ENCODE peak calls at places on chromosomes 16 and 17, in eight cellular contexts. S, J, N, E, O, D, B and T are unnamed samples.
A peak's percentile ranks its signal among the peaks of the same experiment; 100 is the strongest.

GRCh38 chr17:40035162-40035559 is 19.0 kb downstream of the MED24 start:
- DNase-seq in S (no peak), J (no peak), N (peak; percentile 85), E (no peak), O (no peak), D (no peak), B (no peak), T (peak; percentile 79)

GRCh38 chr16:85029413-85029794 is 1.8 kb downstream of the KIAA0513 start:
- DNase-seq in S (no peak), J (peak; percentile 85), N (no peak), E (no peak), O (no peak), D (peak; percentile 87), B (no peak), T (no peak)

GRCh38 chr17:41689497-41690299 is 1.0 kb downstream of the EIF1 start:
- DNase-seq in S (peak; percentile 43), J (peak; percentile 74), N (peak; percentile 63), E (peak; percentile 86), O (peak; percentile 41), D (peak; percentile 43), B (peak; percentile 50), T (peak; percentile 74)

GRCh38 chr16:75263963-75264445 is 12.6 kb upstream of the BCAR1 start:
- DNase-seq in S (no peak), J (no peak), N (no peak), E (no peak), O (no peak), D (peak; percentile 51), B (peak; percentile 32), T (no peak)

GRCh38 chr17:43211123-43211479 is 574 bp upstream of the TMEM106A start:
- DNase-seq in S (no peak), J (no peak), N (no peak), E (peak; percentile 39), O (no peak), D (no peak), B (no peak), T (no peak)

GRCh38 chr16:160691-161190 is 5.0 kb upstream of the HBM start:
- DNase-seq in S (no peak), J (no peak), N (no peak), E (no peak), O (no peak), D (no peak), B (no peak), T (no peak)

GRCh38 chr16:57061084-57061905 is 31.1 kb upstream of the CPNE2 start:
- DNase-seq in S (no peak), J (no peak), N (no peak), E (no peak), O (peak; percentile 81), D (peak; percentile 30), B (no peak), T (peak; percentile 49)

GRCh38 chr17:39277110-39277509 is 51.4 kb upstream of the STAC2 start:
- DNase-seq in S (no peak), J (no peak), N (no peak), E (no peak), O (no peak), D (no peak), B (no peak), T (no peak)

GRCh38 chr17:77330602-77331081 is 189.9 kb downstream of the SEC14L1 start:
- DNase-seq in S (no peak), J (peak; percentile 61), N (no peak), E (no peak), O (no peak), D (no peak), B (peak; percentile 10), T (peak; percentile 10)

GRCh38 chr16:50309527-50310307 is 43.4 kb downstream of the ADCY7 start:
- DNase-seq in S (no peak), J (peak; percentile 55), N (no peak), E (no peak), O (no peak), D (no peak), B (peak; percentile 7), T (no peak)

GRCh38 chr16:68264128-68265077 is at the start of gene SLC7A6:
- DNase-seq in S (peak; percentile 39), J (peak; percentile 95), N (peak; percentile 75), E (peak; percentile 91), O (peak; percentile 49), D (peak; percentile 74), B (peak; percentile 65), T (peak; percentile 84)

GRCh38 chr17:82817947-82818346 is 21.9 kb downstream of the ZNF750 start:
- DNase-seq in S (no peak), J (no peak), N (no peak), E (no peak), O (no peak), D (no peak), B (no peak), T (no peak)

GRCh38 chr17:64975318-64976087 is 56.2 kb upstream of the LRRC37A3 start:
- DNase-seq in S (peak; percentile 95), J (peak; percentile 99), N (peak; percentile 93), E (peak; percentile 99), O (peak; percentile 96), D (peak; percentile 99), B (peak; percentile 94), T (peak; percentile 98)

GRCh38 chr17:83091257-83092141 is 12.1 kb downstream of the METRNL start:
- DNase-seq in S (no peak), J (no peak), N (no peak), E (no peak), O (no peak), D (peak; percentile 56), B (peak; percentile 77), T (no peak)